ENCODE peak calls at places on chromosomes 6 and 20, in nine cellular contexts. I is transverse colon, Q is neural crest cell, Z is right lobe of liver, T is PC-9, X is activated B cell treated with CpG ODN at 0.5 μM for 24 hours, H is BE2C, E is A673, C is mammary epithelial cell. D is an unnamed sample.

GRCh38 chr20:39036851-39037250 is 74.7 kb downstream of the DHX35 start:
- DNase-seq in T (no peak), C (no peak), I (no peak), H (no peak), X (no peak), Z (no peak), E (no peak), Q (no peak), D (no peak)

GRCh38 chr20:38946836-38947235 is 15.3 kb upstream of the DHX35 start:
- DNase-seq in C (no peak), Z (no peak), T (no peak), H (no peak), E (no peak), X (no peak), I (no peak), Q (no peak), D (no peak)

GRCh38 chr6:127902933-127903332 is 2.1 kb upstream of the THEMIS start:
- DNase-seq in Z (no peak), H (no peak), C (peak), Q (no peak), E (no peak), I (no peak), T (no peak), X (no peak), D (no peak)

GRCh38 chr6:111113731-111114438 is 26.6 kb downstream of the SLC16A10 start:
- DNase-seq in Q (no peak), I (no peak), E (no peak), T (no peak), X (no peak), C (no peak), H (peak), Z (no peak), D (no peak)

GRCh38 chr20:8670207-8670899 is 398.5 kb upstream of the PLCB4 start:
- DNase-seq in H (no peak), T (no peak), E (no peak), Z (no peak), I (no peak), X (no peak), C (no peak), Q (no peak), D (no peak)

GRCh38 chr20:53899351-53900167 is 170.8 kb downstream of the BCAS1 start:
- DNase-seq in E (peak), Q (no peak), X (no peak), I (peak), C (peak), Z (no peak), T (peak), H (peak), D (peak)

GRCh38 chr6:134217516-134218140 is 100.3 kb downstream of the SGK1 start:
- DNase-seq in E (no peak), C (no peak), I (no peak), T (peak), X (no peak), H (no peak), Z (no peak), Q (no peak), D (no peak)

GRCh38 chr6:35539223-35539622 is 26.5 kb upstream of the TULP1 start:
- DNase-seq in C (no peak), T (no peak), E (no peak), H (peak), X (no peak), Z (no peak), Q (no peak), I (no peak), D (no peak)

GRCh38 chr6:5078121-5078695 is 6.9 kb upstream of the PPP1R3G start:
- DNase-seq in C (no peak), Z (no peak), E (peak), H (no peak), I (no peak), Q (no peak), T (no peak), X (no peak), D (no peak)
- TF ChIP-seq CTCF in C (peak), Z (peak), E (peak), H (peak), I (no peak), Q (no peak), T (no peak), X (no peak), D (no peak)

DNA sequence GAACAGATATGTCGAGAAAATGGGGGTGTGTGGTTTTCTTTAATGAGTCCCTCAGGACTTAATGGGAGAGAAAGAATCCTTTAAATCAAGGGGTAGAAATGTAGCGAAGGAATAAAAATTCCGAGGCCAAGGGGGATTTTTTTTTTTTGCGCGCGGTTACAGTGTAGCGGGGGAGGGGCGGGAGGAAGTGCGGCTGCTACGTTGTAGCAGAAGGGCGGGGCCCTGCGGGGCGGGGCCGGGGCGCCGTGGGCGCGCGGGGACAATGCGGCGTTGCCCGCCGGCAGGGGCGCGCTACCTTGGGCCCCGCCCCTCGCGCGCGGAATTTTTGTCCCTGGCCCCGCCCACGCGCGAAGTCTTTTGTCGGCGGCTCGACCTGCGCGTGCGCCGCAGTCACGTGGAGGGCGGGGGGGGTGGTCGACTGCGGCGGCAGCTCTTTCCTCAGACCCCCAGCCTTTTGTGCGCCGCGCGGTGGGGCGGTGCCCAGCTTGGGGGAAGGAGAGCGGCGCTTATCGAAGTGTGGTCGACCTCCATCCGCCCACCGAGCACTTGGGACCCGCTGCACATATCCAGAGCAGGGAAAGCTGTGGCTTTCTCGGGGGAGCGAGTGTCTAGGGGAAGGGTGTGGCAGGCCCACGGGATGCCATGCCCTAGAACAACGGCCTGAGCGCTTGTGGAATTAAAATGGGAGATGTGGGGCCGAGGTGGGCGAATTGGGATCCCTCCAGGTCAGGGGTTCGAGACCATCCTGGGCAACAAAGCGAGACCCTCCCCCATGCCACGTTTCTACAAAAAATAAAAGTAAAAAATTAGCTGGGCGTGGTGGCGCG is 1.3 kb downstream of the TUBB start:
- DNase-seq in X (peak), E (peak), H (peak), I (peak), T (peak), C (peak), Q (peak), Z (peak), D (peak)
- TF ChIP-seq CTCF in X (no peak), E (peak), H (peak), I (peak), T (no peak), C (peak), Q (peak), Z (peak), D (peak)

GRCh38 chr6:90274481-90275030 is 22.1 kb downstream of the BACH2 start:
- DNase-seq in X (peak), Z (no peak), H (no peak), T (no peak), C (no peak), E (no peak), I (peak), Q (no peak), D (no peak)
- TF ChIP-seq CTCF in X (no peak), Z (no peak), H (peak), T (no peak), C (no peak), E (peak), I (no peak), Q (no peak), D (no peak)

GRCh38 chr6:39086294-39086693 is 28.7 kb downstream of the SAYSD1 start:
- DNase-seq in C (no peak), Q (no peak), Z (no peak), E (no peak), H (no peak), X (no peak), T (no peak), I (no peak), D (no peak)

GRCh38 chr6:39087197-39087596 is 27.8 kb downstream of the SAYSD1 start:
- DNase-seq in C (no peak), X (no peak), T (no peak), Z (no peak), Q (no peak), H (no peak), I (no peak), E (no peak), D (no peak)

GRCh38 chr6:39086711-39087110 is 28.3 kb downstream of the SAYSD1 start:
- DNase-seq in X (no peak), C (no peak), E (no peak), Q (no peak), I (no peak), T (no peak), Z (no peak), H (no peak), D (no peak)

GRCh38 chr6:39090036-39090435 is 24.9 kb downstream of the SAYSD1 start:
- DNase-seq in Q (no peak), X (no peak), E (no peak), Z (no peak), T (no peak), H (no peak), C (no peak), I (no peak), D (no peak)

GRCh38 chr6:39088331-39088730 is 26.7 kb downstream of the SAYSD1 start:
- DNase-seq in C (no peak), T (peak), H (no peak), X (no peak), Q (peak), I (no peak), Z (no peak), E (no peak), D (no peak)
- TF ChIP-seq CTCF in C (no peak), T (peak), H (peak), X (no peak), Q (peak), I (peak), Z (peak), E (peak), D (peak)

GRCh38 chr6:41587223-41587879 is 41.2 kb downstream of the FOXP4 start:
- DNase-seq in I (no peak), T (no peak), Q (no peak), C (no peak), X (no peak), H (peak), E (no peak), Z (no peak), D (peak)
- TF ChIP-seq CTCF in I (no peak), T (no peak), Q (peak), C (no peak), X (no peak), H (no peak), E (no peak), Z (no peak), D (peak)

GRCh38 chr6:53269827-53270226 is 78.9 kb downstream of the ELOVL5 start:
- DNase-seq in X (no peak), I (no peak), E (no peak), C (no peak), T (no peak), Q (no peak), H (no peak), Z (no peak), D (no peak)

GRCh38 chr6:53268858-53269608 is 79.7 kb downstream of the ELOVL5 start:
- DNase-seq in C (no peak), I (no peak), Z (no peak), Q (no peak), H (no peak), T (no peak), E (no peak), X (no peak), D (no peak)

GRCh38 chr6:53279301-53279700 is 69.4 kb downstream of the ELOVL5 start:
- DNase-seq in C (no peak), X (no peak), I (no peak), Z (no peak), Q (no peak), H (no peak), E (no peak), T (no peak), D (no peak)

DNA sequence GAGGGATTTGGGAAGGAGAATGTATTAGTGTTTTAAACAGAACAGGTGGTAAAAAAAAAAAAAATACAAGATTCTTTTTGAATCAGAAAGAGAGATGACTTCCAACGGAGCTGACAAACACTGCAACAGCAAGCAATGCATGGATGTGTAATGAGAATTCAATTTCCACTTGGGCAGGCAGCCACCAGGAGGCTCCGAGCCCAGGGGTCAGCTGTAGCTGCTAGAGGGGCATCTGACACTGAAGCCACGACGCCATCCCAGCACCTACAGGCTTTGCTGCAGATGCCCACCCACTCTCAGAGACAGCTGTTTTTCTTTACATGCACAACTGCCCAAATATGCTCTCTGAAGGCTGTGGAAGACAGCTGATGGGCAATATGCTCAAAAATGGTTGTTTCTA is 75.4 kb downstream of the ELOVL5 start:
- DNase-seq in H (no peak), I (no peak), T (no peak), X (no peak), E (no peak), Z (no peak), C (no peak), Q (no peak), D (peak)
- TF ChIP-seq CTCF in H (peak), I (no peak), T (no peak), X (no peak), E (no peak), Z (no peak), C (no peak), Q (peak), D (peak)

DNA sequence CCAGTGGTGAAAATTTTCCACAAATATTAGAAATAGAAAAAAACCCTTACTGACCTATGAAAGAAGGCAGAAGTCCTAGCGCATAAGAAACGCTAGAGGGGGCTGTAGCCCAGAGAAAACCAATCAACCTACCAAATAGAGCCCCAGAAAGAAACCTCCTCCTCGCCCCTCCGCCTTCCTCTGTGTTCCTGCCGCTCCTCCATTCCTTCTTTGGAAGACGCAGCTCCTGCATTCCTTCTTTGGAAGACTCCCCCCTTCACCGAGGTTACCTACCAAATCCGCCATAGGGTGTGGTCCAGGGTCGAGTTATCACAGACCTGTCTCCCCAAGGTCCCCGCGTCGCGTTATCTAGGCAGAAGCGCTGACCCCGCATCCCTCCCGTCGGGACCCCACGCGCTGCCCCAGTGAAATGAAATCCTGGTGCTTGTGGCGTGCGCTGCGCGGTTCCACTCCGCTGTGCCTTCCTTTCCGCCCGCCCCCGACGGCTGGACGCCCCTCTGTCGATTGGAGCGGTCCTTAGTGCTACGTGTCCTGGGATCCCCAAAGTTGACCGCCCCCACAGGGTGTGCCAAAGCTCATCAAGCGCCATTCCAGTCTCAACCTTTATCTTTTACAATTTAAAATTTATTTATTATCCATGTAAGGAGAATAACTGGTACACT is 12.9 kb downstream of the RPP21 start:
- DNase-seq in Z (no peak), Q (peak), T (no peak), C (peak), E (peak), H (peak), I (peak), X (peak), D (peak)
- TF ChIP-seq CTCF in Z (peak), Q (peak), T (peak), C (peak), E (peak), H (peak), I (peak), X (peak), D (peak)